ENCODE peak calls at places on chromosome 21, in four cellular contexts. One of them, this sample, is unnamed.

GRCh38 chr21:34075760-34076159 is 2.4 kb downstream of the MRPS6 start:
- DNase-seq in LNCaP clone FGC: no peak
- DNase-seq in small intestine: no peak
- DNase-seq in NCI-H510A treated with DMSO at 0.1 percent for 48 hours: no peak
- DNase-seq in this sample: no peak

GRCh38 chr21:45408811-45409261 is 3.9 kb downstream of the COL18A1 start:
- DNase-seq in LNCaP clone FGC: no peak
- DNase-seq in NCI-H510A treated with DMSO at 0.1 percent for 48 hours: no peak
- DNase-seq in small intestine: no peak
- DNase-seq in this sample: no peak

GRCh38 chr21:46295177-46295711 is 9.1 kb downstream of the YBEY start:
- DNase-seq in small intestine: no peak
- DNase-seq in NCI-H510A treated with DMSO at 0.1 percent for 48 hours: no peak
- DNase-seq in LNCaP clone FGC: no peak
- DNase-seq in this sample: no peak

GRCh38 chr21:45768011-45768740 is 124.7 kb downstream of the PCBP3 start:
- DNase-seq in NCI-H510A treated with DMSO at 0.1 percent for 48 hours: no peak
- DNase-seq in small intestine: no peak
- DNase-seq in LNCaP clone FGC: no peak
- DNase-seq in this sample: no peak

GRCh38 chr21:44820851-44821250 is 3.0 kb upstream of the SUMO3 start:
- DNase-seq in NCI-H510A treated with DMSO at 0.1 percent for 48 hours: no peak
- DNase-seq in LNCaP clone FGC: no peak
- DNase-seq in small intestine: no peak
- DNase-seq in this sample: no peak

GRCh38 chr21:41432567-41433460 is 6.8 kb downstream of the MX1 start:
- DNase-seq in LNCaP clone FGC: no peak
- DNase-seq in NCI-H510A treated with DMSO at 0.1 percent for 48 hours: no peak
- DNase-seq in small intestine: peak; percentile 87
- DNase-seq in this sample: no peak

GRCh38 chr21:31837613-31838390 is 35.0 kb upstream of the HUNK start:
- DNase-seq in NCI-H510A treated with DMSO at 0.1 percent for 48 hours: no peak
- DNase-seq in small intestine: no peak
- DNase-seq in LNCaP clone FGC: no peak
- DNase-seq in this sample: no peak

GRCh38 chr21:18070392-18070791 is 174.2 kb upstream of the CHODL start:
- DNase-seq in NCI-H510A treated with DMSO at 0.1 percent for 48 hours: no peak
- DNase-seq in small intestine: no peak
- DNase-seq in LNCaP clone FGC: peak; percentile 48
- DNase-seq in this sample: no peak

GRCh38 chr21:34524671-34525601 is 12.9 kb upstream of the KCNE1 start:
- DNase-seq in NCI-H510A treated with DMSO at 0.1 percent for 48 hours: no peak
- DNase-seq in small intestine: no peak
- DNase-seq in LNCaP clone FGC: no peak
- DNase-seq in this sample: no peak

GRCh38 chr21:42363331-42363730 is 3.0 kb downstream of the TFF1 start:
- DNase-seq in NCI-H510A treated with DMSO at 0.1 percent for 48 hours: no peak
- DNase-seq in LNCaP clone FGC: no peak
- DNase-seq in small intestine: peak; percentile 24
- DNase-seq in this sample: no peak

GRCh38 chr21:35398366-35398982 is 349.4 kb upstream of the RUNX1 start:
- DNase-seq in small intestine: no peak
- DNase-seq in NCI-H510A treated with DMSO at 0.1 percent for 48 hours: no peak
- DNase-seq in LNCaP clone FGC: no peak
- DNase-seq in this sample: no peak

GRCh38 chr21:21714396-21714795 is 716.2 kb downstream of the NCAM2 start:
- DNase-seq in NCI-H510A treated with DMSO at 0.1 percent for 48 hours: no peak
- DNase-seq in small intestine: no peak
- DNase-seq in LNCaP clone FGC: no peak
- DNase-seq in this sample: no peak

GRCh38 chr21:46023126-46023985 is 41.8 kb downstream of the COL6A1 start:
- DNase-seq in small intestine: no peak
- DNase-seq in NCI-H510A treated with DMSO at 0.1 percent for 48 hours: no peak
- DNase-seq in LNCaP clone FGC: no peak
- DNase-seq in this sample: no peak

GRCh38 chr21:44357064-44357837 is 3.8 kb downstream of the TRPM2 start:
- DNase-seq in LNCaP clone FGC: no peak
- DNase-seq in NCI-H510A treated with DMSO at 0.1 percent for 48 hours: no peak
- DNase-seq in small intestine: no peak
- DNase-seq in this sample: no peak

GRCh38 chr21:31566611-31567010 is 92.9 kb upstream of the SOD1 start:
- DNase-seq in LNCaP clone FGC: no peak
- DNase-seq in NCI-H510A treated with DMSO at 0.1 percent for 48 hours: no peak
- DNase-seq in small intestine: no peak
- DNase-seq in this sample: no peak

GRCh38 chr21:45582128-45582527 is 39.9 kb upstream of the SLC19A1 start:
- DNase-seq in NCI-H510A treated with DMSO at 0.1 percent for 48 hours: no peak
- DNase-seq in LNCaP clone FGC: no peak
- DNase-seq in small intestine: no peak
- DNase-seq in this sample: no peak

GRCh38 chr21:37958493-37958892 is 42.2 kb upstream of the KCNJ6 start:
- DNase-seq in LNCaP clone FGC: no peak
- DNase-seq in small intestine: no peak
- DNase-seq in NCI-H510A treated with DMSO at 0.1 percent for 48 hours: no peak
- DNase-seq in this sample: no peak

GRCh38 chr21:46028547-46029200 is 47.1 kb downstream of the COL6A1 start:
- DNase-seq in NCI-H510A treated with DMSO at 0.1 percent for 48 hours: no peak
- DNase-seq in small intestine: no peak
- DNase-seq in LNCaP clone FGC: no peak
- DNase-seq in this sample: no peak

GRCh38 chr21:34989337-34990151 is 59.6 kb downstream of the RUNX1 start:
- DNase-seq in small intestine: no peak
- DNase-seq in LNCaP clone FGC: no peak
- DNase-seq in NCI-H510A treated with DMSO at 0.1 percent for 48 hours: no peak
- DNase-seq in this sample: no peak

GRCh38 chr21:32806810-32807386 is 35.3 kb upstream of the PAXBP1 start:
- DNase-seq in LNCaP clone FGC: no peak
- DNase-seq in small intestine: no peak
- DNase-seq in NCI-H510A treated with DMSO at 0.1 percent for 48 hours: no peak
- DNase-seq in this sample: no peak

GRCh38 chr21:18030248-18030647 is 211.1 kb upstream of the C21orf91 start:
- DNase-seq in small intestine: no peak
- DNase-seq in NCI-H510A treated with DMSO at 0.1 percent for 48 hours: no peak
- DNase-seq in LNCaP clone FGC: no peak
- DNase-seq in this sample: no peak

GRCh38 chr21:31943586-31943985 is 70.8 kb downstream of the HUNK start:
- DNase-seq in LNCaP clone FGC: no peak
- DNase-seq in NCI-H510A treated with DMSO at 0.1 percent for 48 hours: no peak
- DNase-seq in small intestine: no peak
- DNase-seq in this sample: no peak

GRCh38 chr21:42541174-42541573 is 27.5 kb downstream of the SLC37A1 start:
- DNase-seq in NCI-H510A treated with DMSO at 0.1 percent for 48 hours: no peak
- DNase-seq in small intestine: no peak
- DNase-seq in LNCaP clone FGC: no peak
- DNase-seq in this sample: no peak

GRCh38 chr21:45932922-45933502 is 48.6 kb upstream of the COL6A1 start:
- DNase-seq in LNCaP clone FGC: no peak
- DNase-seq in small intestine: no peak
- DNase-seq in NCI-H510A treated with DMSO at 0.1 percent for 48 hours: no peak
- DNase-seq in this sample: no peak

GRCh38 chr21:14683021-14683420 is 136.9 kb upstream of the SAMSN1 start:
- DNase-seq in NCI-H510A treated with DMSO at 0.1 percent for 48 hours: no peak
- DNase-seq in LNCaP clone FGC: no peak
- DNase-seq in small intestine: no peak
- DNase-seq in this sample: no peak

GRCh38 chr21:46217511-46218196 is 10.9 kb downstream of the LSS start:
- DNase-seq in LNCaP clone FGC: no peak
- DNase-seq in NCI-H510A treated with DMSO at 0.1 percent for 48 hours: no peak
- DNase-seq in small intestine: no peak
- DNase-seq in this sample: no peak

GRCh38 chr21:42040411-42041180 is 30.4 kb upstream of the ZBTB21 start:
- DNase-seq in small intestine: no peak
- DNase-seq in LNCaP clone FGC: no peak
- DNase-seq in NCI-H510A treated with DMSO at 0.1 percent for 48 hours: no peak
- DNase-seq in this sample: no peak

GRCh38 chr21:35303085-35303484 is 254.0 kb upstream of the RUNX1 start:
- DNase-seq in small intestine: peak; percentile 46
- DNase-seq in LNCaP clone FGC: no peak
- DNase-seq in NCI-H510A treated with DMSO at 0.1 percent for 48 hours: no peak
- DNase-seq in this sample: no peak

GRCh38 chr21:30072496-30072895 is 94.1 kb downstream of the CLDN17 start:
- DNase-seq in NCI-H510A treated with DMSO at 0.1 percent for 48 hours: no peak
- DNase-seq in small intestine: peak; percentile 5
- DNase-seq in LNCaP clone FGC: peak; percentile 61
- DNase-seq in this sample: no peak

GRCh38 chr21:21029159-21029558 is 30.9 kb downstream of the NCAM2 start:
- DNase-seq in small intestine: no peak
- DNase-seq in LNCaP clone FGC: no peak
- DNase-seq in NCI-H510A treated with DMSO at 0.1 percent for 48 hours: no peak
- DNase-seq in this sample: no peak

GRCh38 chr21:42818328-42818749 is 61.0 kb downstream of the WDR4 start:
- DNase-seq in NCI-H510A treated with DMSO at 0.1 percent for 48 hours: no peak
- DNase-seq in LNCaP clone FGC: peak; percentile 31
- DNase-seq in small intestine: peak; percentile 71
- DNase-seq in this sample: peak; percentile 63

This sample was measured in lung.